ENCODE peak calls at places on chromosomes 11 and 22, in ten cellular contexts. One of them, this sample, is unnamed. For H3K9me3, the result is how much of the 10 kb centered on the place peaks cover.

GRCh38 chr11:96015911-96016565 is 92.1 kb upstream of the MTMR2 start:
- DNase-seq in endothelial cell of umbilical vein: no peak
- DNase-seq in stomach: no peak
- DNase-seq in sigmoid colon: no peak
- DNase-seq in transverse colon: no peak
- DNase-seq in HCT116: no peak
- DNase-seq in spleen: no peak
- DNase-seq in H1: no peak
- DNase-seq in prostate gland: no peak
- DNase-seq in K562: peak
- DNase-seq in this sample: no peak

GRCh38 chr11:123083623-123084029 is 21.7 kb upstream of the HSPA8 start:
- DNase-seq in endothelial cell of umbilical vein: peak
- DNase-seq in stomach: peak
- DNase-seq in sigmoid colon: peak
- DNase-seq in transverse colon: peak
- DNase-seq in HCT116: peak
- DNase-seq in spleen: peak
- DNase-seq in H1: no peak
- DNase-seq in prostate gland: peak
- DNase-seq in K562: peak
- DNase-seq in this sample: no peak

GRCh38 chr11:66081505-66081904 is 11.4 kb downstream of the PACS1 start:
- DNase-seq in endothelial cell of umbilical vein: peak
- DNase-seq in stomach: peak
- DNase-seq in sigmoid colon: peak
- DNase-seq in transverse colon: peak
- DNase-seq in HCT116: no peak
- DNase-seq in spleen: peak
- DNase-seq in H1: no peak
- DNase-seq in prostate gland: peak
- DNase-seq in K562: peak
- DNase-seq in this sample: no peak

GRCh38 chr22:41862530-41863266 is 29.8 kb downstream of the SREBF2 start:
- DNase-seq in endothelial cell of umbilical vein: no peak
- DNase-seq in stomach: no peak
- DNase-seq in sigmoid colon: no peak
- DNase-seq in transverse colon: no peak
- DNase-seq in HCT116: no peak
- DNase-seq in spleen: peak
- DNase-seq in H1: no peak
- DNase-seq in prostate gland: no peak
- DNase-seq in K562: no peak
- DNase-seq in this sample: no peak

GRCh38 chr11:128457874-128458273 is 129.5 kb downstream of the ETS1 start:
- DNase-seq in endothelial cell of umbilical vein: no peak
- DNase-seq in stomach: no peak
- DNase-seq in sigmoid colon: no peak
- DNase-seq in transverse colon: no peak
- DNase-seq in HCT116: no peak
- DNase-seq in spleen: no peak
- DNase-seq in H1: no peak
- DNase-seq in prostate gland: no peak
- DNase-seq in K562: no peak
- DNase-seq in this sample: no peak

GRCh38 chr22:33401291-33401690 is 343.1 kb upstream of the SYN3 start:
- DNase-seq in endothelial cell of umbilical vein: no peak
- DNase-seq in stomach: no peak
- DNase-seq in sigmoid colon: no peak
- DNase-seq in transverse colon: no peak
- DNase-seq in HCT116: no peak
- DNase-seq in spleen: no peak
- DNase-seq in H1: no peak
- DNase-seq in prostate gland: no peak
- DNase-seq in K562: no peak
- DNase-seq in this sample: no peak

GRCh38 chr11:72813740-72814138 is 472 bp upstream of the ATG16L2 start:
- DNase-seq in endothelial cell of umbilical vein: no peak
- DNase-seq in stomach: peak
- DNase-seq in sigmoid colon: peak
- DNase-seq in transverse colon: peak
- DNase-seq in HCT116: peak
- DNase-seq in spleen: peak
- DNase-seq in H1: no peak
- DNase-seq in prostate gland: peak
- DNase-seq in K562: peak
- DNase-seq in this sample: no peak

GRCh38 chr22:37355174-37355573 is 72.1 kb downstream of the ELFN2 start:
- DNase-seq in endothelial cell of umbilical vein: no peak
- DNase-seq in stomach: no peak
- DNase-seq in sigmoid colon: no peak
- DNase-seq in transverse colon: no peak
- DNase-seq in HCT116: no peak
- DNase-seq in spleen: no peak
- DNase-seq in H1: no peak
- DNase-seq in prostate gland: no peak
- DNase-seq in K562: no peak
- DNase-seq in this sample: no peak

GRCh38 chr22:27347951-27348350 is 453.6 kb downstream of the MN1 start:
- DNase-seq in endothelial cell of umbilical vein: no peak
- DNase-seq in stomach: no peak
- DNase-seq in sigmoid colon: no peak
- DNase-seq in transverse colon: no peak
- DNase-seq in HCT116: no peak
- DNase-seq in spleen: no peak
- DNase-seq in H1: no peak
- DNase-seq in prostate gland: no peak
- DNase-seq in K562: no peak
- DNase-seq in this sample: no peak

GRCh38 chr11:113991718-113992458 is 17.0 kb downstream of the HTR3A start:
- DNase-seq in endothelial cell of umbilical vein: no peak
- DNase-seq in stomach: no peak
- DNase-seq in sigmoid colon: no peak
- DNase-seq in transverse colon: no peak
- DNase-seq in HCT116: no peak
- DNase-seq in spleen: no peak
- DNase-seq in H1: no peak
- DNase-seq in prostate gland: no peak
- DNase-seq in K562: no peak
- DNase-seq in this sample: no peak

GRCh38 chr11:65170058-65170534 is at the start of gene SPDYC:
- DNase-seq in endothelial cell of umbilical vein: no peak
- DNase-seq in stomach: no peak
- DNase-seq in sigmoid colon: no peak
- DNase-seq in transverse colon: no peak
- DNase-seq in HCT116: peak
- DNase-seq in spleen: peak
- DNase-seq in H1: no peak
- DNase-seq in prostate gland: no peak
- DNase-seq in K562: peak
- DNase-seq in this sample: no peak

GRCh38 chr22:46070215-46070721 is 80.1 kb upstream of the PPARA start:
- DNase-seq in endothelial cell of umbilical vein: peak
- DNase-seq in stomach: peak
- DNase-seq in sigmoid colon: peak
- DNase-seq in transverse colon: peak
- DNase-seq in HCT116: no peak
- DNase-seq in spleen: peak
- DNase-seq in H1: no peak
- DNase-seq in prostate gland: no peak
- DNase-seq in K562: no peak
- DNase-seq in this sample: no peak

GRCh38 chr22:46070722-46071450 is 79.4 kb upstream of the PPARA start:
- DNase-seq in endothelial cell of umbilical vein: peak
- DNase-seq in stomach: peak
- DNase-seq in sigmoid colon: peak
- DNase-seq in transverse colon: peak
- DNase-seq in HCT116: no peak
- DNase-seq in spleen: peak
- DNase-seq in H1: no peak
- DNase-seq in prostate gland: no peak
- DNase-seq in K562: no peak
- DNase-seq in this sample: no peak

GRCh38 chr22:46068908-46069481 is 81.3 kb upstream of the PPARA start:
- DNase-seq in endothelial cell of umbilical vein: no peak
- DNase-seq in stomach: peak
- DNase-seq in sigmoid colon: peak
- DNase-seq in transverse colon: peak
- DNase-seq in HCT116: no peak
- DNase-seq in spleen: peak
- DNase-seq in H1: no peak
- DNase-seq in prostate gland: no peak
- DNase-seq in K562: no peak
- DNase-seq in this sample: no peak

GRCh38 chr22:46068176-46068907 is 82.0 kb upstream of the PPARA start:
- DNase-seq in endothelial cell of umbilical vein: peak
- DNase-seq in stomach: no peak
- DNase-seq in sigmoid colon: no peak
- DNase-seq in transverse colon: no peak
- DNase-seq in HCT116: no peak
- DNase-seq in spleen: no peak
- DNase-seq in H1: no peak
- DNase-seq in prostate gland: no peak
- DNase-seq in K562: no peak
- DNase-seq in this sample: no peak

DNA sequence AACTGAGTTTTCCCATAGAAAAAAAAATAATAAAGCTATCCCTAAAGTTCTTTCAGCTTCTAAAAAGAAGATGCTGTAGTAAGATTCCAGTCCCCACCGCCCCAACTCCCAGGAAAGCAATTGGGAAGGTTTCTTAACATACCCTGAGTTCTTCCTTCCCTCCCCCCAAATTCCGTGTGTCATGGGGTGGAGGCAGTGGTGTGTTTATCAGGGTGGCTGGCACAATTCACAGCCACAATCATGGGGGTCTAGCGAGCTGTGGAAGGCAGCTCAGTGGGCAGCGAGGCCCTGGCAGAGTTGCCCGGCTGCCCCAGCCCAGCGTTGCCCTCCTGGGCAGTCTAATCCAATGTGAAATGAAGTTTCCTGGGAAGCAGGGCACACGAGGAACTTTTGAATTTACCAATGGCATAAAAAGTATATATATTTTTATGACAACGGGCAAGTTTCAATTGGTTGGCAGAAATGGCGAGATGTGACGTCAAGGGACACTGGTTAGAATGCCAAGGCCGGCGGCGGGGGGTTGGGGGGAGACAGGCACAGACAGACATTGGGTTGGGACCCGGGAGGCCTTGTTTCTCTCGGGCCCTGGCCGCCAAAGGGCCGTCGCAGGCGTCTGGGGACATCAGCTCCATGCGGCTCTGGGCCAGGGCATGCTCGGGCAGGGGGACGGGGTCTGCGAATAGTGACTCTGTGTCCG is 80.7 kb upstream of the PPARA start:
- DNase-seq in endothelial cell of umbilical vein: peak
- DNase-seq in stomach: peak
- DNase-seq in sigmoid colon: peak
- DNase-seq in transverse colon: peak
- DNase-seq in HCT116: peak
- DNase-seq in spleen: peak
- DNase-seq in H1: no peak
- DNase-seq in prostate gland: peak
- DNase-seq in K562: no peak
- DNase-seq in this sample: peak
- TF ChIP-seq POLR2AphosphoS5 in endothelial cell of umbilical vein: peak
- TF ChIP-seq POLR2AphosphoS5 in stomach: peak
- TF ChIP-seq POLR2AphosphoS5 in sigmoid colon: peak
- TF ChIP-seq POLR2AphosphoS5 in transverse colon: peak
- TF ChIP-seq POLR2AphosphoS5 in HCT116: peak
- TF ChIP-seq POLR2AphosphoS5 in spleen: peak
- TF ChIP-seq POLR2AphosphoS5 in H1: no peak
- TF ChIP-seq POLR2AphosphoS5 in prostate gland: peak
- TF ChIP-seq POLR2AphosphoS5 in K562: no peak
- TF ChIP-seq POLR2AphosphoS5 in this sample: peak

GRCh38 chr11:55554169-55554568 is at the start of gene OR4C15:
- DNase-seq in endothelial cell of umbilical vein: no peak
- DNase-seq in stomach: no peak
- DNase-seq in sigmoid colon: no peak
- DNase-seq in transverse colon: no peak
- DNase-seq in HCT116: no peak
- DNase-seq in spleen: no peak
- DNase-seq in H1: no peak
- DNase-seq in prostate gland: no peak
- DNase-seq in K562: no peak
- DNase-seq in this sample: no peak
- H3K9me3 ChIP-seq in endothelial cell of umbilical vein: under half
- H3K9me3 ChIP-seq in stomach: under half
- H3K9me3 ChIP-seq in sigmoid colon: under half
- H3K9me3 ChIP-seq in transverse colon: under half
- H3K9me3 ChIP-seq in HCT116: under half
- H3K9me3 ChIP-seq in spleen: under half
- H3K9me3 ChIP-seq in H1: half or more
- H3K9me3 ChIP-seq in prostate gland: under half
- H3K9me3 ChIP-seq in K562: under half
- H3K9me3 ChIP-seq in this sample: under half

DNA sequence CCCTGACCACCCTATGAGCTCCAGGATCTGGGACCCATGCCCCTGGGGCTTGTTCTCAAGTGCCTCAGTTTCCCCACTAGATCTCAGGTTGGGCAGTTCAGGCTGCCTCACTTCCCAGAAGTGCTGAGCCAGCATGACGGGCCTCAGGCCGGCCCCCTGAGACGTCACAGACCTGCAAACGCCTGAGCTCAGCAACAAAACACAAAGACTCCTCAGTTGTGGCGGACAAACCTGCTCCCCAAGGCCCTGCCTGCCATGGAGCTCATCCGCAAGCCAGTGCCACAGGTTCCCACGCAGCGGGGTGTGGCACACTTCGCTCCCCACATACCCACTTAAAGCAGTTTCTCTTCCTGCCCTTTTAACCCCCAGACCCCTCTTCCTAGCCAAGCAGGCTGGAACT is 45.2 kb downstream of the NECTIN1 start:
- DNase-seq in endothelial cell of umbilical vein: no peak
- DNase-seq in stomach: peak
- DNase-seq in sigmoid colon: no peak
- DNase-seq in transverse colon: no peak
- DNase-seq in HCT116: no peak
- DNase-seq in spleen: no peak
- DNase-seq in H1: no peak
- DNase-seq in prostate gland: peak
- DNase-seq in K562: no peak
- DNase-seq in this sample: no peak
- TF ChIP-seq POLR2AphosphoS5 in endothelial cell of umbilical vein: no peak
- TF ChIP-seq POLR2AphosphoS5 in stomach: no peak
- TF ChIP-seq POLR2AphosphoS5 in sigmoid colon: no peak
- TF ChIP-seq POLR2AphosphoS5 in transverse colon: no peak
- TF ChIP-seq POLR2AphosphoS5 in HCT116: no peak
- TF ChIP-seq POLR2AphosphoS5 in spleen: no peak
- TF ChIP-seq POLR2AphosphoS5 in H1: no peak
- TF ChIP-seq POLR2AphosphoS5 in prostate gland: peak
- TF ChIP-seq POLR2AphosphoS5 in K562: no peak
- TF ChIP-seq POLR2AphosphoS5 in this sample: no peak

DNA sequence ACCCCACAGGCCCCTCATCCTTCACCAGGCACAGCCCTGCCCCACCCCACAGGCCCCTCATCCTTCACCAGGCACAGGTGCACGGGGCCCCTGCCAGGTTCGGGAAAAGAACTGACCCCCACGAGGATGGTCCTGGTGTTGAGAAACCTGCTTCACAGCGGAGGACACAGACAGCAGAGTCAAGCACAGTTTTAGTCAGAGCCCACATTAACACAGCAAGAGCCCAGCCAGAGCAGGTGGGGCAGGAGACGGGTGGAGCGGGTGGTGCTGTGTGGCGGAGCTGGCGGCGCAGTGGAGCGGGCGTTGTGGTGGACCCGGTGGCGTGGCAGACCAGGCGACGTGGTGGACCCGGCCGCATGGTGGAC is 1085.5 kb downstream of the BRD1 start:
- DNase-seq in endothelial cell of umbilical vein: no peak
- DNase-seq in stomach: no peak
- DNase-seq in sigmoid colon: no peak
- DNase-seq in transverse colon: no peak
- DNase-seq in HCT116: no peak
- DNase-seq in spleen: peak
- DNase-seq in H1: no peak
- DNase-seq in prostate gland: no peak
- DNase-seq in K562: no peak
- DNase-seq in this sample: no peak
- H3K9me3 ChIP-seq in endothelial cell of umbilical vein: under half
- H3K9me3 ChIP-seq in stomach: under half
- H3K9me3 ChIP-seq in sigmoid colon: under half
- H3K9me3 ChIP-seq in transverse colon: under half
- H3K9me3 ChIP-seq in HCT116: under half
- H3K9me3 ChIP-seq in spleen: under half
- H3K9me3 ChIP-seq in H1: under half
- H3K9me3 ChIP-seq in prostate gland: under half
- H3K9me3 ChIP-seq in K562: under half
- H3K9me3 ChIP-seq in this sample: under half